ENCODE peak calls at places on chromosomes 6 and 20, in five cellular contexts. One of them, this sample, is unnamed.

GRCh38 chr6:13431861-13432465 is 55.4 kb downstream of the GFOD1 start:
- DNase-seq in fibroblast of mammary gland: peak
- DNase-seq in sigmoid colon: no peak
- DNase-seq in GM12865: peak
- DNase-seq in OCI-LY7: no peak
- DNase-seq in this sample: no peak

GRCh38 chr20:2891343-2891742 is 18.1 kb downstream of the PTPRA start:
- DNase-seq in OCI-LY7: no peak
- DNase-seq in sigmoid colon: no peak
- DNase-seq in GM12865: no peak
- DNase-seq in fibroblast of mammary gland: no peak
- DNase-seq in this sample: no peak

GRCh38 chr6:160194808-160195207 is 63.8 kb downstream of the SLC22A2 start:
- DNase-seq in fibroblast of mammary gland: no peak
- DNase-seq in OCI-LY7: no peak
- DNase-seq in GM12865: no peak
- DNase-seq in sigmoid colon: no peak
- DNase-seq in this sample: no peak

GRCh38 chr6:14317616-14318015 is 200.0 kb downstream of the CD83 start:
- DNase-seq in sigmoid colon: no peak
- DNase-seq in fibroblast of mammary gland: no peak
- DNase-seq in OCI-LY7: no peak
- DNase-seq in GM12865: no peak
- DNase-seq in this sample: no peak

GRCh38 chr6:41064841-41065240 is 7.3 kb downstream of the OARD1 start:
- DNase-seq in fibroblast of mammary gland: no peak
- DNase-seq in sigmoid colon: no peak
- DNase-seq in GM12865: no peak
- DNase-seq in OCI-LY7: no peak
- DNase-seq in this sample: peak

GRCh38 chr20:719816-720215 is 44.2 kb upstream of the SCRT2 start:
- DNase-seq in sigmoid colon: no peak
- DNase-seq in OCI-LY7: no peak
- DNase-seq in fibroblast of mammary gland: no peak
- DNase-seq in GM12865: no peak
- DNase-seq in this sample: no peak

GRCh38 chr6:158414900-158415299 is 102.6 kb downstream of the TULP4 start:
- DNase-seq in fibroblast of mammary gland: peak
- DNase-seq in OCI-LY7: no peak
- DNase-seq in sigmoid colon: no peak
- DNase-seq in GM12865: no peak
- DNase-seq in this sample: no peak

GRCh38 chr20:25397081-25397480 is 6.4 kb upstream of the ABHD12 start:
- DNase-seq in OCI-LY7: no peak
- DNase-seq in GM12865: peak
- DNase-seq in sigmoid colon: no peak
- DNase-seq in fibroblast of mammary gland: no peak
- DNase-seq in this sample: no peak

GRCh38 chr6:151082079-151082478 is 157.7 kb upstream of the AKAP12 start:
- DNase-seq in OCI-LY7: no peak
- DNase-seq in sigmoid colon: no peak
- DNase-seq in GM12865: no peak
- DNase-seq in fibroblast of mammary gland: no peak
- DNase-seq in this sample: no peak

GRCh38 chr6:31935829-31936228 is 8.3 kb downstream of the C2 start:
- DNase-seq in GM12865: no peak
- DNase-seq in sigmoid colon: no peak
- DNase-seq in fibroblast of mammary gland: no peak
- DNase-seq in OCI-LY7: no peak
- DNase-seq in this sample: no peak

GRCh38 chr6:170292778-170293164 is 1.9 kb upstream of the DLL1 start:
- DNase-seq in fibroblast of mammary gland: no peak
- DNase-seq in OCI-LY7: no peak
- DNase-seq in sigmoid colon: peak
- DNase-seq in GM12865: no peak
- DNase-seq in this sample: peak

GRCh38 chr6:2626381-2626780 is 124.3 kb downstream of the MYLK4 start:
- DNase-seq in sigmoid colon: no peak
- DNase-seq in GM12865: no peak
- DNase-seq in fibroblast of mammary gland: no peak
- DNase-seq in OCI-LY7: no peak
- DNase-seq in this sample: no peak

GRCh38 chr20:47379433-47380150 is 23.1 kb upstream of the ZMYND8 start:
- DNase-seq in sigmoid colon: no peak
- DNase-seq in fibroblast of mammary gland: peak
- DNase-seq in GM12865: no peak
- DNase-seq in OCI-LY7: no peak
- DNase-seq in this sample: no peak

GRCh38 chr6:37365791-37366190 is 12.0 kb downstream of the RNF8 start:
- DNase-seq in sigmoid colon: no peak
- DNase-seq in OCI-LY7: no peak
- DNase-seq in GM12865: no peak
- DNase-seq in fibroblast of mammary gland: peak
- DNase-seq in this sample: no peak

GRCh38 chr20:38843346-38843745 is 37.8 kb downstream of the PPP1R16B start:
- DNase-seq in sigmoid colon: no peak
- DNase-seq in OCI-LY7: peak
- DNase-seq in fibroblast of mammary gland: no peak
- DNase-seq in GM12865: peak
- DNase-seq in this sample: peak

GRCh38 chr20:1391640-1392442 is 1.0 kb downstream of the FKBP1A start:
- DNase-seq in GM12865: peak
- DNase-seq in fibroblast of mammary gland: peak
- DNase-seq in sigmoid colon: no peak
- DNase-seq in OCI-LY7: peak
- DNase-seq in this sample: no peak

GRCh38 chr6:13769655-13770053 is 44.7 kb downstream of the MCUR1 start:
- DNase-seq in fibroblast of mammary gland: no peak
- DNase-seq in GM12865: no peak
- DNase-seq in OCI-LY7: no peak
- DNase-seq in sigmoid colon: no peak
- DNase-seq in this sample: no peak

GRCh38 chr20:46154796-46155195 is 36.7 kb downstream of the CD40 start:
- DNase-seq in GM12865: no peak
- DNase-seq in sigmoid colon: no peak
- DNase-seq in OCI-LY7: no peak
- DNase-seq in fibroblast of mammary gland: no peak
- DNase-seq in this sample: no peak

GRCh38 chr6:106884576-106884975 is 90.0 kb downstream of the CD24 start:
- DNase-seq in GM12865: no peak
- DNase-seq in OCI-LY7: no peak
- DNase-seq in fibroblast of mammary gland: no peak
- DNase-seq in sigmoid colon: no peak
- DNase-seq in this sample: no peak

GRCh38 chr6:109024784-109025183 is 69.9 kb downstream of the SESN1 start:
- DNase-seq in sigmoid colon: no peak
- DNase-seq in OCI-LY7: no peak
- DNase-seq in GM12865: no peak
- DNase-seq in fibroblast of mammary gland: peak
- DNase-seq in this sample: no peak

GRCh38 chr6:12318749-12319148 is 28.6 kb downstream of the EDN1 start:
- DNase-seq in OCI-LY7: no peak
- DNase-seq in GM12865: no peak
- DNase-seq in fibroblast of mammary gland: no peak
- DNase-seq in sigmoid colon: no peak
- DNase-seq in this sample: no peak

GRCh38 chr6:104404377-104404776 is 455.3 kb downstream of the HACE1 start:
- DNase-seq in sigmoid colon: no peak
- DNase-seq in fibroblast of mammary gland: peak
- DNase-seq in GM12865: peak
- DNase-seq in OCI-LY7: no peak
- DNase-seq in this sample: no peak

GRCh38 chr6:148550569-148550968 is 196.3 kb upstream of the UST start:
- DNase-seq in fibroblast of mammary gland: peak
- DNase-seq in GM12865: no peak
- DNase-seq in sigmoid colon: no peak
- DNase-seq in OCI-LY7: no peak
- DNase-seq in this sample: no peak

GRCh38 chr6:125124250-125124777 is 29.3 kb upstream of the TPD52L1 start:
- DNase-seq in fibroblast of mammary gland: peak
- DNase-seq in sigmoid colon: no peak
- DNase-seq in GM12865: no peak
- DNase-seq in OCI-LY7: no peak
- DNase-seq in this sample: no peak

GRCh38 chr6:70051197-70051596 is 184.8 kb downstream of the COL19A1 start:
- DNase-seq in OCI-LY7: no peak
- DNase-seq in sigmoid colon: no peak
- DNase-seq in GM12865: no peak
- DNase-seq in fibroblast of mammary gland: no peak
- DNase-seq in this sample: no peak

GRCh38 chr20:34075647-34076046 is 36.4 kb downstream of the EIF2S2 start:
- DNase-seq in OCI-LY7: no peak
- DNase-seq in GM12865: no peak
- DNase-seq in fibroblast of mammary gland: no peak
- DNase-seq in sigmoid colon: peak
- DNase-seq in this sample: no peak

GRCh38 chr20:46051556-46052323 is 22.7 kb downstream of the SLC12A5 start:
- DNase-seq in sigmoid colon: peak
- DNase-seq in GM12865: no peak
- DNase-seq in fibroblast of mammary gland: no peak
- DNase-seq in OCI-LY7: no peak
- DNase-seq in this sample: no peak

GRCh38 chr6:16712931-16713484 is 48.3 kb downstream of the ATXN1 start:
- DNase-seq in sigmoid colon: peak
- DNase-seq in OCI-LY7: no peak
- DNase-seq in GM12865: peak
- DNase-seq in fibroblast of mammary gland: peak
- DNase-seq in this sample: no peak

GRCh38 chr6:70847685-70848084 is 109.2 kb downstream of the B3GAT2 start:
- DNase-seq in GM12865: no peak
- DNase-seq in sigmoid colon: no peak
- DNase-seq in fibroblast of mammary gland: no peak
- DNase-seq in OCI-LY7: no peak
- DNase-seq in this sample: no peak

GRCh38 chr6:9540534-9541126 is 874.2 kb downstream of the TFAP2A start:
- DNase-seq in GM12865: peak
- DNase-seq in fibroblast of mammary gland: peak
- DNase-seq in OCI-LY7: peak
- DNase-seq in sigmoid colon: no peak
- DNase-seq in this sample: peak

GRCh38 chr20:6142348-6142993 is 19.6 kb upstream of the FERMT1 start:
- DNase-seq in fibroblast of mammary gland: peak
- DNase-seq in sigmoid colon: no peak
- DNase-seq in OCI-LY7: peak
- DNase-seq in GM12865: peak
- DNase-seq in this sample: peak

GRCh38 chr20:21450572-21450971 is 53.2 kb upstream of the NKX2-4 start:
- DNase-seq in OCI-LY7: no peak
- DNase-seq in fibroblast of mammary gland: peak
- DNase-seq in GM12865: no peak
- DNase-seq in sigmoid colon: no peak
- DNase-seq in this sample: no peak

GRCh38 chr6:132933085-132933484 is 118.7 kb downstream of the RPS12 start:
- DNase-seq in OCI-LY7: no peak
- DNase-seq in sigmoid colon: no peak
- DNase-seq in fibroblast of mammary gland: no peak
- DNase-seq in GM12865: no peak
- DNase-seq in this sample: no peak

GRCh38 chr6:11309947-11310665 is 77.6 kb upstream of the NEDD9 start:
- DNase-seq in OCI-LY7: peak
- DNase-seq in GM12865: no peak
- DNase-seq in fibroblast of mammary gland: no peak
- DNase-seq in sigmoid colon: no peak
- DNase-seq in this sample: no peak

GRCh38 chr6:99276747-99277146 is 72.7 kb downstream of the FAXC start:
- DNase-seq in OCI-LY7: no peak
- DNase-seq in fibroblast of mammary gland: no peak
- DNase-seq in sigmoid colon: no peak
- DNase-seq in GM12865: no peak
- DNase-seq in this sample: no peak

GRCh38 chr20:38557174-38557573 is 23.8 kb upstream of the ADIG start:
- DNase-seq in GM12865: no peak
- DNase-seq in sigmoid colon: no peak
- DNase-seq in fibroblast of mammary gland: no peak
- DNase-seq in OCI-LY7: no peak
- DNase-seq in this sample: no peak

GRCh38 chr6:97626586-97627441 is 343.8 kb upstream of the MMS22L start:
- DNase-seq in OCI-LY7: peak
- DNase-seq in sigmoid colon: no peak
- DNase-seq in GM12865: no peak
- DNase-seq in fibroblast of mammary gland: peak
- DNase-seq in this sample: no peak

DNA sequence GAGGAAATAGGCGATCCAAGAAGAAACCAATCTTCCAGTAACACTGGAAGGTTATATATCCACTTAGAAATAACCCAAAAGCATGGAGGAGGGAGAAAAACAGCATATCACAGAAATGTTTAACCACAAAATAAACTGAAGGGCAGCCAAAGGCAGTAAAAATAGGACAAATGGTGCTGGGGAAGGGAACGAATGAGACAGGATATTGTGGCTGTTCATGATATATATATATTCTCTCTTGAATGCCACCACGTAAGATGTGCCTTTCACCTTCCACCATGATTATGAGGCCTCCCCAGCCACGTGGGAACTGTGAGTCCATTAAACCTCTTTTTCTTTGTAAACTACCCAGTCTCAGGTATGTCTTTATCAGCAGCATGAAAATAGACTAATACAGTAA is 162.4 kb downstream of the TBC1D32 start:
- DNase-seq in GM12865: no peak
- DNase-seq in sigmoid colon: no peak
- DNase-seq in fibroblast of mammary gland: no peak
- DNase-seq in OCI-LY7: no peak
- DNase-seq in this sample: no peak
- H3K4me3 ChIP-seq in GM12865: no peak
- H3K4me3 ChIP-seq in sigmoid colon: no peak
- H3K4me3 ChIP-seq in fibroblast of mammary gland: no peak
- H3K4me3 ChIP-seq in OCI-LY7: no peak
- H3K4me3 ChIP-seq in this sample: no peak

DNA sequence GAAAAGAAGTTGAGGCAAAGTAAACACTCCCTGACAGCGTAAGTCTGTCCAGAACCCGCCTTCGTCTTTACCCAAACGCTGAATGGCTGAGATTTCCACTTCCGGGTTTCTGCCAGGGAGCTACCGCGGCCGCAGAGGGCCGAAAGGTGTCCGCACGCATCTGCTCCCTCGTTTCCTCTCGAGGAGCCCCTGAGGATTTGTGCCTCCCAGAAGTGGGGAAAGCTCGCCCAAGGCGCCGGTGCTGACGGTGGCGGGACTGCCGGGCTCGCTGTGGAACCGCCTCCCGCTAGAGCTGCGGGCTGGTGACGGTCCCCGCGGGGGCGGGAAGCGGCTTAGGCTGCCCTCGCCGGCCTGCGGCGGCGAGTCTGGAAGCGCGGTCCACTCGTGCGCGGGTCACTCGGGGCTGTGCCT is 1760.2 kb upstream of the DEFB115 start:
- DNase-seq in GM12865: peak
- DNase-seq in OCI-LY7: no peak
- DNase-seq in fibroblast of mammary gland: peak
- DNase-seq in sigmoid colon: no peak
- DNase-seq in this sample: no peak
- H3K4me3 ChIP-seq in GM12865: peak
- H3K4me3 ChIP-seq in OCI-LY7: no peak
- H3K4me3 ChIP-seq in fibroblast of mammary gland: no peak
- H3K4me3 ChIP-seq in sigmoid colon: no peak
- H3K4me3 ChIP-seq in this sample: no peak

GRCh38 chr6:35804996-35805736 is at the start of gene LHFPL5:
- DNase-seq in sigmoid colon: no peak
- DNase-seq in fibroblast of mammary gland: no peak
- DNase-seq in OCI-LY7: peak
- DNase-seq in GM12865: peak
- DNase-seq in this sample: peak
- H3K4me3 ChIP-seq in sigmoid colon: peak
- H3K4me3 ChIP-seq in fibroblast of mammary gland: no peak
- H3K4me3 ChIP-seq in OCI-LY7: no peak
- H3K4me3 ChIP-seq in GM12865: no peak
- H3K4me3 ChIP-seq in this sample: peak

GRCh38 chr6:21023210-21023609 is 489.0 kb downstream of the CDKAL1 start:
- DNase-seq in OCI-LY7: no peak
- DNase-seq in sigmoid colon: no peak
- DNase-seq in GM12865: peak
- DNase-seq in fibroblast of mammary gland: no peak
- DNase-seq in this sample: no peak
- H3K4me3 ChIP-seq in OCI-LY7: no peak
- H3K4me3 ChIP-seq in sigmoid colon: no peak
- H3K4me3 ChIP-seq in GM12865: no peak
- H3K4me3 ChIP-seq in fibroblast of mammary gland: no peak
- H3K4me3 ChIP-seq in this sample: no peak